ENCODE peak calls at places on chromosomes 3 and 15, in six cellular contexts. One of them, this sample, is unnamed.

GRCh38 chr3:147518465-147518864 is 109.3 kb downstream of the ZIC1 start:
- DNase-seq in activated effector memory CD4-positive, alpha-beta T cell treated with Interleukin-2 at 50 U/mL for 16 hours: no peak
- DNase-seq in effector memory CD4-positive, alpha-beta T cell: no peak
- DNase-seq in GM18507: no peak
- DNase-seq in HFFc6: no peak
- DNase-seq in ACHN: no peak
- DNase-seq in this sample: no peak

GRCh38 chr3:171781711-171782127 is 28.6 kb downstream of the PLD1 start:
- DNase-seq in activated effector memory CD4-positive, alpha-beta T cell treated with Interleukin-2 at 50 U/mL for 16 hours: no peak
- DNase-seq in effector memory CD4-positive, alpha-beta T cell: no peak
- DNase-seq in GM18507: no peak
- DNase-seq in HFFc6: no peak
- DNase-seq in ACHN: no peak
- DNase-seq in this sample: no peak

GRCh38 chr3:113697192-113698090 is 999 bp upstream of the USF3 start:
- DNase-seq in activated effector memory CD4-positive, alpha-beta T cell treated with Interleukin-2 at 50 U/mL for 16 hours: peak; percentile 34
- DNase-seq in effector memory CD4-positive, alpha-beta T cell: no peak
- DNase-seq in GM18507: no peak
- DNase-seq in HFFc6: no peak
- DNase-seq in ACHN: peak; percentile 8
- DNase-seq in this sample: no peak

GRCh38 chr3:53713626-53714025 is 132.6 kb downstream of the CHDH start:
- DNase-seq in activated effector memory CD4-positive, alpha-beta T cell treated with Interleukin-2 at 50 U/mL for 16 hours: no peak
- DNase-seq in effector memory CD4-positive, alpha-beta T cell: no peak
- DNase-seq in GM18507: no peak
- DNase-seq in HFFc6: no peak
- DNase-seq in ACHN: no peak
- DNase-seq in this sample: no peak

GRCh38 chr3:127584734-127585133 is 5.8 kb downstream of the TPRA1 start:
- DNase-seq in activated effector memory CD4-positive, alpha-beta T cell treated with Interleukin-2 at 50 U/mL for 16 hours: no peak
- DNase-seq in effector memory CD4-positive, alpha-beta T cell: no peak
- DNase-seq in GM18507: no peak
- DNase-seq in HFFc6: no peak
- DNase-seq in ACHN: no peak
- DNase-seq in this sample: no peak

GRCh38 chr3:57382933-57383332 is 90.4 kb upstream of the ASB14 start:
- DNase-seq in activated effector memory CD4-positive, alpha-beta T cell treated with Interleukin-2 at 50 U/mL for 16 hours: no peak
- DNase-seq in effector memory CD4-positive, alpha-beta T cell: no peak
- DNase-seq in GM18507: no peak
- DNase-seq in HFFc6: no peak
- DNase-seq in ACHN: peak; percentile 51
- DNase-seq in this sample: no peak

GRCh38 chr3:63351159-63352007 is 73.3 kb downstream of the SYNPR start:
- DNase-seq in activated effector memory CD4-positive, alpha-beta T cell treated with Interleukin-2 at 50 U/mL for 16 hours: no peak
- DNase-seq in effector memory CD4-positive, alpha-beta T cell: no peak
- DNase-seq in GM18507: peak; percentile 5
- DNase-seq in HFFc6: peak; percentile 49
- DNase-seq in ACHN: peak; percentile 52
- DNase-seq in this sample: no peak

GRCh38 chr3:123841476-123842238 is 42.5 kb downstream of the MYLK start:
- DNase-seq in activated effector memory CD4-positive, alpha-beta T cell treated with Interleukin-2 at 50 U/mL for 16 hours: no peak
- DNase-seq in effector memory CD4-positive, alpha-beta T cell: no peak
- DNase-seq in GM18507: no peak
- DNase-seq in HFFc6: peak; percentile 35
- DNase-seq in ACHN: no peak
- DNase-seq in this sample: no peak

GRCh38 chr3:139481116-139481515 is 4.8 kb upstream of the RBP2 start:
- DNase-seq in activated effector memory CD4-positive, alpha-beta T cell treated with Interleukin-2 at 50 U/mL for 16 hours: no peak
- DNase-seq in effector memory CD4-positive, alpha-beta T cell: no peak
- DNase-seq in GM18507: no peak
- DNase-seq in HFFc6: no peak
- DNase-seq in ACHN: no peak
- DNase-seq in this sample: no peak

GRCh38 chr15:56524915-56525314 is 60.0 kb upstream of the MNS1 start:
- DNase-seq in activated effector memory CD4-positive, alpha-beta T cell treated with Interleukin-2 at 50 U/mL for 16 hours: no peak
- DNase-seq in effector memory CD4-positive, alpha-beta T cell: no peak
- DNase-seq in GM18507: no peak
- DNase-seq in HFFc6: peak; percentile 27
- DNase-seq in ACHN: peak; percentile 83
- DNase-seq in this sample: no peak

GRCh38 chr3:194204036-194204792 is 68.3 kb downstream of the HES1 start:
- DNase-seq in activated effector memory CD4-positive, alpha-beta T cell treated with Interleukin-2 at 50 U/mL for 16 hours: no peak
- DNase-seq in effector memory CD4-positive, alpha-beta T cell: no peak
- DNase-seq in GM18507: no peak
- DNase-seq in HFFc6: no peak
- DNase-seq in ACHN: no peak
- DNase-seq in this sample: no peak

GRCh38 chr3:126213376-126214044 is 33.1 kb upstream of the ALDH1L1 start:
- DNase-seq in activated effector memory CD4-positive, alpha-beta T cell treated with Interleukin-2 at 50 U/mL for 16 hours: no peak
- DNase-seq in effector memory CD4-positive, alpha-beta T cell: no peak
- DNase-seq in GM18507: no peak
- DNase-seq in HFFc6: no peak
- DNase-seq in ACHN: no peak
- DNase-seq in this sample: no peak

GRCh38 chr15:70251246-70251990 is 153.7 kb upstream of the TLE3 start:
- DNase-seq in activated effector memory CD4-positive, alpha-beta T cell treated with Interleukin-2 at 50 U/mL for 16 hours: no peak
- DNase-seq in effector memory CD4-positive, alpha-beta T cell: no peak
- DNase-seq in GM18507: no peak
- DNase-seq in HFFc6: no peak
- DNase-seq in ACHN: no peak
- DNase-seq in this sample: no peak

GRCh38 chr3:16522820-16523219 is 9.3 kb upstream of the RFTN1 start:
- DNase-seq in activated effector memory CD4-positive, alpha-beta T cell treated with Interleukin-2 at 50 U/mL for 16 hours: no peak
- DNase-seq in effector memory CD4-positive, alpha-beta T cell: no peak
- DNase-seq in GM18507: no peak
- DNase-seq in HFFc6: no peak
- DNase-seq in ACHN: no peak
- DNase-seq in this sample: no peak

GRCh38 chr15:38702178-38702912 is 137.7 kb upstream of the RASGRP1 start:
- DNase-seq in activated effector memory CD4-positive, alpha-beta T cell treated with Interleukin-2 at 50 U/mL for 16 hours: no peak
- DNase-seq in effector memory CD4-positive, alpha-beta T cell: no peak
- DNase-seq in GM18507: no peak
- DNase-seq in HFFc6: no peak
- DNase-seq in ACHN: no peak
- DNase-seq in this sample: no peak

GRCh38 chr3:134516905-134517304 is 31.0 kb downstream of the CEP63 start:
- DNase-seq in activated effector memory CD4-positive, alpha-beta T cell treated with Interleukin-2 at 50 U/mL for 16 hours: no peak
- DNase-seq in effector memory CD4-positive, alpha-beta T cell: no peak
- DNase-seq in GM18507: no peak
- DNase-seq in HFFc6: no peak
- DNase-seq in ACHN: peak; percentile 2
- DNase-seq in this sample: no peak

GRCh38 chr3:143763568-143764162 is 84.6 kb downstream of the SLC9A9 start:
- DNase-seq in activated effector memory CD4-positive, alpha-beta T cell treated with Interleukin-2 at 50 U/mL for 16 hours: no peak
- DNase-seq in effector memory CD4-positive, alpha-beta T cell: no peak
- DNase-seq in GM18507: no peak
- DNase-seq in HFFc6: no peak
- DNase-seq in ACHN: peak; percentile 4
- DNase-seq in this sample: no peak

GRCh38 chr15:92845109-92845508 is 55.0 kb upstream of the CHD2 start:
- DNase-seq in activated effector memory CD4-positive, alpha-beta T cell treated with Interleukin-2 at 50 U/mL for 16 hours: no peak
- DNase-seq in effector memory CD4-positive, alpha-beta T cell: no peak
- DNase-seq in GM18507: no peak
- DNase-seq in HFFc6: no peak
- DNase-seq in ACHN: no peak
- DNase-seq in this sample: no peak

GRCh38 chr3:143119009-143119914 is at the start of gene CHST2:
- DNase-seq in activated effector memory CD4-positive, alpha-beta T cell treated with Interleukin-2 at 50 U/mL for 16 hours: peak; percentile 53
- DNase-seq in effector memory CD4-positive, alpha-beta T cell: peak; percentile 12
- DNase-seq in GM18507: peak; percentile 90
- DNase-seq in HFFc6: peak; percentile 49
- DNase-seq in ACHN: peak; percentile 57
- DNase-seq in this sample: peak; percentile 46

This sample was measured in T-helper 17 cell.